ENCODE peak calls at places on chromosomes 13 and 19, in eight cellular contexts. Z is upper lobe of left lung, A is A549, Q is adrenal gland, C is Peyer's patch, X is left ventricle myocardium inferior, Y is small intestine, M is neuronal stem cell. N is an unnamed sample.

GRCh38 chr13:36163809-36164308 is 32.7 kb upstream of the DCLK1 start:
- DNase-seq in Z (no peak), A (no peak), Q (peak), C (peak), X (peak), Y (peak), M (no peak), N (peak)

GRCh38 chr13:23570099-23570926 is at the start of gene TNFRSF19:
- DNase-seq in Z (no peak), A (no peak), Q (peak), C (no peak), X (peak), Y (peak), M (no peak), N (no peak)

GRCh38 chr13:70385852-70386251 is 277.6 kb upstream of the KLHL1 start:
- DNase-seq in Z (peak), A (no peak), Q (no peak), C (no peak), X (no peak), Y (no peak), M (no peak), N (no peak)

GRCh38 chr19:23283925-23284324 is 33.7 kb upstream of the ZNF724 start:
- DNase-seq in Z (no peak), A (no peak), Q (peak), C (peak), X (peak), Y (peak), M (no peak), N (no peak)

GRCh38 chr13:74406439-74406838 is 272.2 kb upstream of the KLF12 start:
- DNase-seq in Z (no peak), A (no peak), Q (no peak), C (no peak), X (no peak), Y (no peak), M (no peak), N (no peak)

GRCh38 chr19:39335168-39335567 is 675 bp downstream of the GMFG start:
- DNase-seq in Z (no peak), A (no peak), Q (no peak), C (no peak), X (no peak), Y (no peak), M (no peak), N (no peak)

GRCh38 chr19:50427997-50428425 is 4.7 kb upstream of the MYBPC2 start:
- DNase-seq in Z (peak), A (no peak), Q (peak), C (peak), X (peak), Y (peak), M (no peak), N (peak)

GRCh38 chr19:40416918-40417713 is 3.9 kb upstream of the PRX start:
- DNase-seq in Z (peak), A (no peak), Q (peak), C (peak), X (peak), Y (no peak), M (no peak), N (no peak)

GRCh38 chr19:49820125-49820524 is 2.0 kb downstream of the MED25 start:
- DNase-seq in Z (no peak), A (no peak), Q (peak), C (no peak), X (no peak), Y (peak), M (no peak), N (no peak)

GRCh38 chr13:67438465-67438864 is 208.3 kb upstream of the PCDH9 start:
- DNase-seq in Z (no peak), A (no peak), Q (no peak), C (no peak), X (no peak), Y (no peak), M (peak), N (no peak)

GRCh38 chr13:30622551-30622950 is 4.8 kb downstream of the USPL1 start:
- DNase-seq in Z (no peak), A (no peak), Q (no peak), C (no peak), X (no peak), Y (no peak), M (no peak), N (no peak)

GRCh38 chr19:54302252-54302651 is 10.7 kb downstream of the LILRA5 start:
- DNase-seq in Z (no peak), A (no peak), Q (no peak), C (no peak), X (no peak), Y (no peak), M (no peak), N (no peak)

GRCh38 chr19:22945560-22945959 is 57.4 kb downstream of the ZNF728 start:
- DNase-seq in Z (no peak), A (no peak), Q (no peak), C (no peak), X (no peak), Y (no peak), M (peak), N (no peak)

GRCh38 chr13:38636756-38637155 is 50.1 kb upstream of the FREM2 start:
- DNase-seq in Z (no peak), A (no peak), Q (no peak), C (no peak), X (no peak), Y (peak), M (no peak), N (no peak)

GRCh38 chr13:24625870-24626419 is 54.3 kb upstream of the ATP12A start:
- DNase-seq in Z (no peak), A (no peak), Q (no peak), C (peak), X (no peak), Y (no peak), M (no peak), N (no peak)

GRCh38 chr13:110015253-110015652 is 228.9 kb upstream of the IRS2 start:
- DNase-seq in Z (no peak), A (no peak), Q (no peak), C (no peak), X (peak), Y (no peak), M (no peak), N (no peak)

GRCh38 chr13:109509154-109509905 is 277.1 kb downstream of the IRS2 start:
- DNase-seq in Z (no peak), A (no peak), Q (no peak), C (no peak), X (no peak), Y (no peak), M (no peak), N (no peak)

GRCh38 chr19:49848938-49849337 is 2.0 kb upstream of the PTOV1 start:
- DNase-seq in Z (no peak), A (no peak), Q (no peak), C (no peak), X (no peak), Y (no peak), M (no peak), N (no peak)

GRCh38 chr19:52297601-52298358 is 811 bp downstream of the ZNF480 start:
- DNase-seq in Z (no peak), A (no peak), Q (peak), C (no peak), X (no peak), Y (no peak), M (peak), N (no peak)

GRCh38 chr13:112958127-112958989 is 10.7 kb upstream of the MCF2L start:
- DNase-seq in Z (peak), A (no peak), Q (peak), C (peak), X (no peak), Y (no peak), M (no peak), N (no peak)

GRCh38 chr13:26308836-26309235 is 54.9 kb downstream of the CDK8 start:
- DNase-seq in Z (no peak), A (no peak), Q (no peak), C (no peak), X (no peak), Y (no peak), M (no peak), N (no peak)

GRCh38 chr19:17659996-17660395 is 28.2 kb downstream of the UNC13A start:
- DNase-seq in Z (no peak), A (no peak), Q (peak), C (no peak), X (no peak), Y (no peak), M (no peak), N (no peak)

GRCh38 chr13:59269476-59269875 is 894.3 kb downstream of the DIAPH3 start:
- DNase-seq in Z (no peak), A (no peak), Q (no peak), C (no peak), X (no peak), Y (no peak), M (no peak), N (no peak)

GRCh38 chr19:45528149-45528743 is 21.0 kb downstream of the VASP start:
- DNase-seq in Z (no peak), A (no peak), Q (peak), C (no peak), X (no peak), Y (peak), M (no peak), N (no peak)

GRCh38 chr19:2613507-2614295 is 88.8 kb downstream of the GNG7 start:
- DNase-seq in Z (peak), A (no peak), Q (peak), C (peak), X (peak), Y (peak), M (no peak), N (peak)

GRCh38 chr13:33606692-33607091 is 211.3 kb upstream of the RFC3 start:
- DNase-seq in Z (no peak), A (no peak), Q (no peak), C (no peak), X (no peak), Y (peak), M (peak), N (no peak)

GRCh38 chr19:6279620-6279930 is 200 bp downstream of the MLLT1 start:
- DNase-seq in Z (no peak), A (no peak), Q (no peak), C (no peak), X (no peak), Y (no peak), M (no peak), N (no peak)

GRCh38 chr19:16385821-16386220 is 61.2 kb downstream of the KLF2 start:
- DNase-seq in Z (no peak), A (no peak), Q (no peak), C (no peak), X (peak), Y (no peak), M (no peak), N (no peak)

GRCh38 chr19:13163609-13164364 is 13.6 kb downstream of the IER2 start:
- DNase-seq in Z (peak), A (no peak), Q (peak), C (peak), X (peak), Y (peak), M (peak), N (peak)

GRCh38 chr13:47211106-47211505 is 314.3 kb upstream of the HTR2A start:
- DNase-seq in Z (no peak), A (no peak), Q (no peak), C (no peak), X (no peak), Y (no peak), M (no peak), N (no peak)

GRCh38 chr19:34428549-34429285 is 536 bp downstream of the UBA2 start:
- DNase-seq in Z (peak), A (peak), Q (peak), C (peak), X (peak), Y (peak), M (peak), N (no peak)

GRCh38 chr13:63012016-63012415 is 1596.4 kb upstream of the PCDH20 start:
- DNase-seq in Z (no peak), A (no peak), Q (no peak), C (no peak), X (no peak), Y (no peak), M (no peak), N (no peak)

GRCh38 chr13:80952158-80952557 is 611.2 kb upstream of the SPRY2 start:
- DNase-seq in Z (no peak), A (no peak), Q (no peak), C (no peak), X (no peak), Y (no peak), M (no peak), N (no peak)

DNA sequence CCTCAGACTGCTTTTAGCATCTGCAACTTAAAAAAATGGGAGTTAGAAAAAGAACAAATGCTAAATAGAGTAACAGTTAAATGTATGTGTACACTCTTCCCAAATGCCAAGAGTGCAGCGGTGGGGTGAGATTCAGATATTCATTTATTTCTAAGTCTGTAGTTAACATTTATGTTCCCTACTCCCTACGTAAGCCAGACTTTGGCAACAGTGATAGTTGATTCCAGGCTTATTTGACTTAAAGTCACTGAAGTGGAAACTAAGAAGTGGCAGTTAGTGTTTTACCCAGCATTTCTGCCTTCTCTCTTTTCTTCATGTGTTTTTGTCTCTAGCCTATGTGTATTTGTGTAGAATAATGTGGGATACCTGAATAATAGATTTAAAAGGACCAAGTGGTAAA is 4.5 kb downstream of the MIR17HG start:
- DNase-seq in Z (no peak), A (no peak), Q (no peak), C (no peak), X (no peak), Y (no peak), M (no peak), N (no peak)
- H3K4me3 ChIP-seq in Z (no peak), A (no peak), Q (no peak), C (no peak), X (no peak), Y (no peak), M (no peak), N (no peak)

DNA sequence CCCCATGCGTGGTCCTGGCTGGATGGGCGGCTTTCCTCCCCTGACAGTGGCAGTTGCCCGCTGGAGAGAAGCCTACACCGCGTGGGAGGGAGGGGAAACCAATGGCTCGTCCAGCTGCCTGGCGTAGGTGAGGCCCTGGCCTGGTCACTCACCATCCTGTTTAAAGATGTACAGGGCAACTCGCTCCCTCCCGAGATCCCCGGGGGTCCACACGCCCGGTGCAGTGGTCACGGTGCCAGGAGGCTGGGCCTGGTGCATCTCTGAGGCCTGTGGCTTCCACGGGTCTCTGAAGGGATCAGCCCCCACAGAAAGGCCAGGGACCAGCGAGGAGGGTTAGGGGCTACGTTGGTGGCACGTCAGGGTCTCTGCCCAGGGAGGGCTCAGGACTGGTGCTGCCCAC is 156.5 kb downstream of the KDM4B start:
- DNase-seq in Z (peak), A (no peak), Q (no peak), C (no peak), X (no peak), Y (no peak), M (no peak), N (no peak)
- H3K27ac ChIP-seq in Z (no peak), A (no peak), Q (no peak), C (no peak), X (no peak), Y (no peak), M (no peak), N (no peak)

DNA sequence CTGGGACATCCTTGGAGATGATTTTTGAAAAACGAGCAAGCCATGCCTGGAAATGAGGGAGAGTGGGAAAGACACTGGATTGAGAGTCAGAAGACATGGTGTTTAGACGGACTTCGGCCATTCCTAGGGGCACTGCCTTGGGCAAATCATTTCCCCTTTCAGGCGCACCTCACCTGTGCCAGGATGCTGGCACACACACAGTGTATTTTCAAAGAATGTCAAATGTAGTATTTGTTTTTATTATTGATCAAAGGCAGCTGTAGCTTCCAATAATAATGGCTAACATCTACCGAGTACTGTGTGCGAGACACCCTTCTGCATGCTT is 485.2 kb downstream of the UQCRFS1 start:
- DNase-seq in Z (no peak), A (no peak), Q (no peak), C (no peak), X (no peak), Y (no peak), M (no peak), N (no peak)
- H3K4me3 ChIP-seq in Z (no peak), A (no peak), Q (no peak), C (no peak), X (peak), Y (no peak), M (no peak), N (no peak)

GRCh38 chr19:57583104-57583520 is 833 bp upstream of the ZIK1 start:
- DNase-seq in Z (no peak), A (no peak), Q (no peak), C (no peak), X (peak), Y (no peak), M (no peak), N (no peak)
- H3K27ac ChIP-seq in Z (peak), A (no peak), Q (no peak), C (no peak), X (peak), Y (no peak), M (no peak), N (no peak)